ENCODE peak calls at places on chromosome 19, in eight cellular contexts. One of them, this sample, is unnamed.
A peak's percentile ranks its signal among the peaks of the same experiment; 100 is the strongest.

GRCh38 chr19:49362048-49362925 is at the start of gene TEAD2:
- DNase-seq in naive thymus-derived CD8-positive, alpha-beta T cell: no peak
- DNase-seq in breast epithelium: peak; percentile 46
- DNase-seq in NCI-H524: no peak
- DNase-seq in activated CD4-positive, alpha-beta T cell treated with anti-CD3 and anti-CD28 coated beads for 24 hours: no peak
- DNase-seq in BJ: no peak
- DNase-seq in activated T-cell treated with anti-CD3 and anti-CD28 coated beads for 24 hours: no peak
- DNase-seq in fibroblast of gingiva: peak; percentile 42
- DNase-seq in this sample: no peak

GRCh38 chr19:11694533-11695439 is 44.0 kb downstream of the ZNF823 start:
- DNase-seq in naive thymus-derived CD8-positive, alpha-beta T cell: peak; percentile 74
- DNase-seq in breast epithelium: peak; percentile 94
- DNase-seq in NCI-H524: peak; percentile 65
- DNase-seq in activated CD4-positive, alpha-beta T cell treated with anti-CD3 and anti-CD28 coated beads for 24 hours: peak; percentile 71
- DNase-seq in BJ: peak; percentile 71
- DNase-seq in activated T-cell treated with anti-CD3 and anti-CD28 coated beads for 24 hours: peak; percentile 88
- DNase-seq in fibroblast of gingiva: peak; percentile 84
- DNase-seq in this sample: peak; percentile 30

GRCh38 chr19:47637550-47637949 is 28.6 kb downstream of the BICRA start:
- DNase-seq in naive thymus-derived CD8-positive, alpha-beta T cell: no peak
- DNase-seq in breast epithelium: no peak
- DNase-seq in NCI-H524: no peak
- DNase-seq in activated CD4-positive, alpha-beta T cell treated with anti-CD3 and anti-CD28 coated beads for 24 hours: no peak
- DNase-seq in BJ: no peak
- DNase-seq in activated T-cell treated with anti-CD3 and anti-CD28 coated beads for 24 hours: no peak
- DNase-seq in fibroblast of gingiva: peak; percentile 84
- DNase-seq in this sample: no peak

GRCh38 chr19:55693336-55693974 is 18.4 kb downstream of the EPN1 start:
- DNase-seq in naive thymus-derived CD8-positive, alpha-beta T cell: no peak
- DNase-seq in breast epithelium: no peak
- DNase-seq in NCI-H524: no peak
- DNase-seq in activated CD4-positive, alpha-beta T cell treated with anti-CD3 and anti-CD28 coated beads for 24 hours: no peak
- DNase-seq in BJ: no peak
- DNase-seq in activated T-cell treated with anti-CD3 and anti-CD28 coated beads for 24 hours: no peak
- DNase-seq in fibroblast of gingiva: no peak
- DNase-seq in this sample: no peak

GRCh38 chr19:48713041-48713863 is 6.3 kb downstream of the MAMSTR start:
- DNase-seq in naive thymus-derived CD8-positive, alpha-beta T cell: no peak
- DNase-seq in breast epithelium: no peak
- DNase-seq in NCI-H524: no peak
- DNase-seq in activated CD4-positive, alpha-beta T cell treated with anti-CD3 and anti-CD28 coated beads for 24 hours: no peak
- DNase-seq in BJ: no peak
- DNase-seq in activated T-cell treated with anti-CD3 and anti-CD28 coated beads for 24 hours: no peak
- DNase-seq in fibroblast of gingiva: no peak
- DNase-seq in this sample: no peak

GRCh38 chr19:52992109-52993004 is 21.4 kb upstream of the ERVV-1 start:
- DNase-seq in naive thymus-derived CD8-positive, alpha-beta T cell: no peak
- DNase-seq in breast epithelium: peak; percentile 20
- DNase-seq in NCI-H524: no peak
- DNase-seq in activated CD4-positive, alpha-beta T cell treated with anti-CD3 and anti-CD28 coated beads for 24 hours: no peak
- DNase-seq in BJ: no peak
- DNase-seq in activated T-cell treated with anti-CD3 and anti-CD28 coated beads for 24 hours: no peak
- DNase-seq in fibroblast of gingiva: peak; percentile 2
- DNase-seq in this sample: no peak

GRCh38 chr19:7370546-7370945 is 21.8 kb downstream of the ARHGEF18 start:
- DNase-seq in naive thymus-derived CD8-positive, alpha-beta T cell: no peak
- DNase-seq in breast epithelium: no peak
- DNase-seq in NCI-H524: no peak
- DNase-seq in activated CD4-positive, alpha-beta T cell treated with anti-CD3 and anti-CD28 coated beads for 24 hours: no peak
- DNase-seq in BJ: no peak
- DNase-seq in activated T-cell treated with anti-CD3 and anti-CD28 coated beads for 24 hours: no peak
- DNase-seq in fibroblast of gingiva: no peak
- DNase-seq in this sample: no peak

GRCh38 chr19:51751655-51752054 is at the start of gene FPR1:
- DNase-seq in naive thymus-derived CD8-positive, alpha-beta T cell: no peak
- DNase-seq in breast epithelium: no peak
- DNase-seq in NCI-H524: no peak
- DNase-seq in activated CD4-positive, alpha-beta T cell treated with anti-CD3 and anti-CD28 coated beads for 24 hours: no peak
- DNase-seq in BJ: no peak
- DNase-seq in activated T-cell treated with anti-CD3 and anti-CD28 coated beads for 24 hours: no peak
- DNase-seq in fibroblast of gingiva: peak; percentile 40
- DNase-seq in this sample: no peak

GRCh38 chr19:50607874-50608785 is 31.6 kb downstream of the SYT3 start:
- DNase-seq in naive thymus-derived CD8-positive, alpha-beta T cell: peak; percentile 76
- DNase-seq in breast epithelium: peak; percentile 60
- DNase-seq in NCI-H524: no peak
- DNase-seq in activated CD4-positive, alpha-beta T cell treated with anti-CD3 and anti-CD28 coated beads for 24 hours: peak; percentile 50
- DNase-seq in BJ: no peak
- DNase-seq in activated T-cell treated with anti-CD3 and anti-CD28 coated beads for 24 hours: peak; percentile 78
- DNase-seq in fibroblast of gingiva: peak; percentile 13
- DNase-seq in this sample: peak; percentile 25

GRCh38 chr19:30367001-30367400 is 5.2 kb upstream of the ZNF536 start:
- DNase-seq in naive thymus-derived CD8-positive, alpha-beta T cell: no peak
- DNase-seq in breast epithelium: no peak
- DNase-seq in NCI-H524: no peak
- DNase-seq in activated CD4-positive, alpha-beta T cell treated with anti-CD3 and anti-CD28 coated beads for 24 hours: no peak
- DNase-seq in BJ: no peak
- DNase-seq in activated T-cell treated with anti-CD3 and anti-CD28 coated beads for 24 hours: no peak
- DNase-seq in fibroblast of gingiva: no peak
- DNase-seq in this sample: no peak

GRCh38 chr19:46133777-46134231 is 9.3 kb upstream of the IGFL3 start:
- DNase-seq in naive thymus-derived CD8-positive, alpha-beta T cell: no peak
- DNase-seq in breast epithelium: no peak
- DNase-seq in NCI-H524: no peak
- DNase-seq in activated CD4-positive, alpha-beta T cell treated with anti-CD3 and anti-CD28 coated beads for 24 hours: no peak
- DNase-seq in BJ: no peak
- DNase-seq in activated T-cell treated with anti-CD3 and anti-CD28 coated beads for 24 hours: no peak
- DNase-seq in fibroblast of gingiva: no peak
- DNase-seq in this sample: no peak

GRCh38 chr19:51124729-51125128 is at the start of gene SIGLEC9:
- DNase-seq in naive thymus-derived CD8-positive, alpha-beta T cell: no peak
- DNase-seq in breast epithelium: no peak
- DNase-seq in NCI-H524: no peak
- DNase-seq in activated CD4-positive, alpha-beta T cell treated with anti-CD3 and anti-CD28 coated beads for 24 hours: no peak
- DNase-seq in BJ: no peak
- DNase-seq in activated T-cell treated with anti-CD3 and anti-CD28 coated beads for 24 hours: no peak
- DNase-seq in fibroblast of gingiva: no peak
- DNase-seq in this sample: no peak

GRCh38 chr19:19372656-19373416 is 32.6 kb upstream of the GATAD2A start:
- DNase-seq in naive thymus-derived CD8-positive, alpha-beta T cell: no peak
- DNase-seq in breast epithelium: no peak
- DNase-seq in NCI-H524: no peak
- DNase-seq in activated CD4-positive, alpha-beta T cell treated with anti-CD3 and anti-CD28 coated beads for 24 hours: no peak
- DNase-seq in BJ: no peak
- DNase-seq in activated T-cell treated with anti-CD3 and anti-CD28 coated beads for 24 hours: no peak
- DNase-seq in fibroblast of gingiva: peak; percentile 10
- DNase-seq in this sample: peak; percentile 16

GRCh38 chr19:39919976-39920375 is 14.5 kb downstream of the FCGBP start:
- DNase-seq in naive thymus-derived CD8-positive, alpha-beta T cell: no peak
- DNase-seq in breast epithelium: no peak
- DNase-seq in NCI-H524: no peak
- DNase-seq in activated CD4-positive, alpha-beta T cell treated with anti-CD3 and anti-CD28 coated beads for 24 hours: no peak
- DNase-seq in BJ: no peak
- DNase-seq in activated T-cell treated with anti-CD3 and anti-CD28 coated beads for 24 hours: no peak
- DNase-seq in fibroblast of gingiva: no peak
- DNase-seq in this sample: no peak

GRCh38 chr19:9324584-9324962 is 594 bp downstream of the ZNF559 start:
- DNase-seq in naive thymus-derived CD8-positive, alpha-beta T cell: no peak
- DNase-seq in breast epithelium: no peak
- DNase-seq in NCI-H524: no peak
- DNase-seq in activated CD4-positive, alpha-beta T cell treated with anti-CD3 and anti-CD28 coated beads for 24 hours: no peak
- DNase-seq in BJ: no peak
- DNase-seq in activated T-cell treated with anti-CD3 and anti-CD28 coated beads for 24 hours: no peak
- DNase-seq in fibroblast of gingiva: no peak
- DNase-seq in this sample: no peak

GRCh38 chr19:35109395-35110112 is 6.1 kb upstream of the FXYD3 start:
- DNase-seq in naive thymus-derived CD8-positive, alpha-beta T cell: no peak
- DNase-seq in breast epithelium: peak; percentile 71
- DNase-seq in NCI-H524: no peak
- DNase-seq in activated CD4-positive, alpha-beta T cell treated with anti-CD3 and anti-CD28 coated beads for 24 hours: no peak
- DNase-seq in BJ: no peak
- DNase-seq in activated T-cell treated with anti-CD3 and anti-CD28 coated beads for 24 hours: no peak
- DNase-seq in fibroblast of gingiva: no peak
- DNase-seq in this sample: no peak

GRCh38 chr19:10908380-10908960 is 20.0 kb downstream of the YIPF2 start:
- DNase-seq in naive thymus-derived CD8-positive, alpha-beta T cell: no peak
- DNase-seq in breast epithelium: no peak
- DNase-seq in NCI-H524: no peak
- DNase-seq in activated CD4-positive, alpha-beta T cell treated with anti-CD3 and anti-CD28 coated beads for 24 hours: no peak
- DNase-seq in BJ: no peak
- DNase-seq in activated T-cell treated with anti-CD3 and anti-CD28 coated beads for 24 hours: no peak
- DNase-seq in fibroblast of gingiva: no peak
- DNase-seq in this sample: no peak

GRCh38 chr19:47509973-47510372 is 4.9 kb downstream of the NAPA start:
- DNase-seq in naive thymus-derived CD8-positive, alpha-beta T cell: no peak
- DNase-seq in breast epithelium: peak; percentile 74
- DNase-seq in NCI-H524: no peak
- DNase-seq in activated CD4-positive, alpha-beta T cell treated with anti-CD3 and anti-CD28 coated beads for 24 hours: no peak
- DNase-seq in BJ: no peak
- DNase-seq in activated T-cell treated with anti-CD3 and anti-CD28 coated beads for 24 hours: no peak
- DNase-seq in fibroblast of gingiva: peak; percentile 71
- DNase-seq in this sample: no peak

GRCh38 chr19:38734426-38735256 is 9.6 kb downstream of the CAPN12 start:
- DNase-seq in naive thymus-derived CD8-positive, alpha-beta T cell: no peak
- DNase-seq in breast epithelium: peak; percentile 42
- DNase-seq in NCI-H524: no peak
- DNase-seq in activated CD4-positive, alpha-beta T cell treated with anti-CD3 and anti-CD28 coated beads for 24 hours: no peak
- DNase-seq in BJ: no peak
- DNase-seq in activated T-cell treated with anti-CD3 and anti-CD28 coated beads for 24 hours: no peak
- DNase-seq in fibroblast of gingiva: no peak
- DNase-seq in this sample: no peak

GRCh38 chr19:22604571-22605274 is 29.4 kb upstream of the ZNF492 start:
- DNase-seq in naive thymus-derived CD8-positive, alpha-beta T cell: no peak
- DNase-seq in breast epithelium: no peak
- DNase-seq in NCI-H524: no peak
- DNase-seq in activated CD4-positive, alpha-beta T cell treated with anti-CD3 and anti-CD28 coated beads for 24 hours: no peak
- DNase-seq in BJ: no peak
- DNase-seq in activated T-cell treated with anti-CD3 and anti-CD28 coated beads for 24 hours: no peak
- DNase-seq in fibroblast of gingiva: no peak
- DNase-seq in this sample: no peak

GRCh38 chr19:638901-639250 is 803 bp upstream of the FGF22 start:
- DNase-seq in naive thymus-derived CD8-positive, alpha-beta T cell: no peak
- DNase-seq in breast epithelium: no peak
- DNase-seq in NCI-H524: no peak
- DNase-seq in activated CD4-positive, alpha-beta T cell treated with anti-CD3 and anti-CD28 coated beads for 24 hours: no peak
- DNase-seq in BJ: no peak
- DNase-seq in activated T-cell treated with anti-CD3 and anti-CD28 coated beads for 24 hours: no peak
- DNase-seq in fibroblast of gingiva: no peak
- DNase-seq in this sample: no peak

GRCh38 chr19:40387151-40387550 is 2.8 kb downstream of the HIPK4 start:
- DNase-seq in naive thymus-derived CD8-positive, alpha-beta T cell: no peak
- DNase-seq in breast epithelium: no peak
- DNase-seq in NCI-H524: no peak
- DNase-seq in activated CD4-positive, alpha-beta T cell treated with anti-CD3 and anti-CD28 coated beads for 24 hours: no peak
- DNase-seq in BJ: no peak
- DNase-seq in activated T-cell treated with anti-CD3 and anti-CD28 coated beads for 24 hours: no peak
- DNase-seq in fibroblast of gingiva: no peak
- DNase-seq in this sample: no peak

GRCh38 chr19:28537896-28538295 is 675.1 kb downstream of the UQCRFS1 start:
- DNase-seq in naive thymus-derived CD8-positive, alpha-beta T cell: no peak
- DNase-seq in breast epithelium: no peak
- DNase-seq in NCI-H524: no peak
- DNase-seq in activated CD4-positive, alpha-beta T cell treated with anti-CD3 and anti-CD28 coated beads for 24 hours: no peak
- DNase-seq in BJ: no peak
- DNase-seq in activated T-cell treated with anti-CD3 and anti-CD28 coated beads for 24 hours: no peak
- DNase-seq in fibroblast of gingiva: no peak
- DNase-seq in this sample: no peak

GRCh38 chr19:49801966-49802661 is 11.0 kb downstream of the FUZ start:
- DNase-seq in naive thymus-derived CD8-positive, alpha-beta T cell: no peak
- DNase-seq in breast epithelium: peak; percentile 73
- DNase-seq in NCI-H524: no peak
- DNase-seq in activated CD4-positive, alpha-beta T cell treated with anti-CD3 and anti-CD28 coated beads for 24 hours: no peak
- DNase-seq in BJ: peak; percentile 29
- DNase-seq in activated T-cell treated with anti-CD3 and anti-CD28 coated beads for 24 hours: no peak
- DNase-seq in fibroblast of gingiva: peak; percentile 83
- DNase-seq in this sample: no peak

GRCh38 chr19:44527554-44527953 is 1.9 kb downstream of the CEACAM20 start:
- DNase-seq in naive thymus-derived CD8-positive, alpha-beta T cell: no peak
- DNase-seq in breast epithelium: no peak
- DNase-seq in NCI-H524: no peak
- DNase-seq in activated CD4-positive, alpha-beta T cell treated with anti-CD3 and anti-CD28 coated beads for 24 hours: no peak
- DNase-seq in BJ: no peak
- DNase-seq in activated T-cell treated with anti-CD3 and anti-CD28 coated beads for 24 hours: no peak
- DNase-seq in fibroblast of gingiva: no peak
- DNase-seq in this sample: no peak

This sample was measured in T-helper 22 cell.